ENCODE peak calls at places on chromosome 7, in eight cellular contexts. One of them, this sample, is unnamed.
A peak's percentile ranks its signal among the peaks of the same experiment; 100 is the strongest.

GRCh38 chr7:147296986-147297385 is 1180.4 kb downstream of the CNTNAP2 start:
- DNase-seq in body of pancreas: no peak
- DNase-seq in psoas muscle: no peak
- DNase-seq in CD8-positive, alpha-beta T cell: no peak
- DNase-seq in CD4-positive, alpha-beta memory T cell: no peak
- DNase-seq in CD4-positive, CD25-positive, alpha-beta regulatory T cell: no peak
- DNase-seq in brain microvascular endothelial cell: no peak
- DNase-seq in MG63: peak; percentile 1
- DNase-seq in this sample: no peak

GRCh38 chr7:33395340-33395739 is 266.0 kb downstream of the BBS9 start:
- DNase-seq in body of pancreas: no peak
- DNase-seq in psoas muscle: no peak
- DNase-seq in CD8-positive, alpha-beta T cell: no peak
- DNase-seq in CD4-positive, alpha-beta memory T cell: no peak
- DNase-seq in CD4-positive, CD25-positive, alpha-beta regulatory T cell: no peak
- DNase-seq in brain microvascular endothelial cell: no peak
- DNase-seq in MG63: no peak
- DNase-seq in this sample: no peak

GRCh38 chr7:114819629-114820362 is 102.1 kb upstream of the MDFIC start:
- DNase-seq in body of pancreas: no peak
- DNase-seq in psoas muscle: no peak
- DNase-seq in CD8-positive, alpha-beta T cell: no peak
- DNase-seq in CD4-positive, alpha-beta memory T cell: no peak
- DNase-seq in CD4-positive, CD25-positive, alpha-beta regulatory T cell: no peak
- DNase-seq in brain microvascular endothelial cell: peak; percentile 93
- DNase-seq in MG63: peak; percentile 41
- DNase-seq in this sample: peak; percentile 95

GRCh38 chr7:112254166-112254565 is 47.7 kb downstream of the ZNF277 start:
- DNase-seq in body of pancreas: no peak
- DNase-seq in psoas muscle: no peak
- DNase-seq in CD8-positive, alpha-beta T cell: no peak
- DNase-seq in CD4-positive, alpha-beta memory T cell: no peak
- DNase-seq in CD4-positive, CD25-positive, alpha-beta regulatory T cell: no peak
- DNase-seq in brain microvascular endothelial cell: no peak
- DNase-seq in MG63: no peak
- DNase-seq in this sample: no peak

GRCh38 chr7:94908204-94909022 is 1.0 kb downstream of the PPP1R9A start:
- DNase-seq in body of pancreas: peak; percentile 70
- DNase-seq in psoas muscle: peak; percentile 53
- DNase-seq in CD8-positive, alpha-beta T cell: no peak
- DNase-seq in CD4-positive, alpha-beta memory T cell: no peak
- DNase-seq in CD4-positive, CD25-positive, alpha-beta regulatory T cell: no peak
- DNase-seq in brain microvascular endothelial cell: no peak
- DNase-seq in MG63: peak; percentile 10
- DNase-seq in this sample: no peak

GRCh38 chr7:101486764-101487458 is 124.2 kb downstream of the COL26A1 start:
- DNase-seq in body of pancreas: no peak
- DNase-seq in psoas muscle: no peak
- DNase-seq in CD8-positive, alpha-beta T cell: no peak
- DNase-seq in CD4-positive, alpha-beta memory T cell: no peak
- DNase-seq in CD4-positive, CD25-positive, alpha-beta regulatory T cell: no peak
- DNase-seq in brain microvascular endothelial cell: no peak
- DNase-seq in MG63: no peak
- DNase-seq in this sample: no peak

GRCh38 chr7:44244282-44244681 is 43.5 kb downstream of the YKT6 start:
- DNase-seq in body of pancreas: peak; percentile 30
- DNase-seq in psoas muscle: no peak
- DNase-seq in CD8-positive, alpha-beta T cell: peak; percentile 4
- DNase-seq in CD4-positive, alpha-beta memory T cell: no peak
- DNase-seq in CD4-positive, CD25-positive, alpha-beta regulatory T cell: no peak
- DNase-seq in brain microvascular endothelial cell: no peak
- DNase-seq in MG63: no peak
- DNase-seq in this sample: no peak

GRCh38 chr7:55550010-55550409 is 22.3 kb downstream of the VOPP1 start:
- DNase-seq in body of pancreas: peak; percentile 87
- DNase-seq in psoas muscle: no peak
- DNase-seq in CD8-positive, alpha-beta T cell: no peak
- DNase-seq in CD4-positive, alpha-beta memory T cell: no peak
- DNase-seq in CD4-positive, CD25-positive, alpha-beta regulatory T cell: no peak
- DNase-seq in brain microvascular endothelial cell: no peak
- DNase-seq in MG63: no peak
- DNase-seq in this sample: no peak

GRCh38 chr7:100190059-100190711 is 12.5 kb downstream of the STAG3 start:
- DNase-seq in body of pancreas: no peak
- DNase-seq in psoas muscle: no peak
- DNase-seq in CD8-positive, alpha-beta T cell: no peak
- DNase-seq in CD4-positive, alpha-beta memory T cell: peak; percentile 56
- DNase-seq in CD4-positive, CD25-positive, alpha-beta regulatory T cell: no peak
- DNase-seq in brain microvascular endothelial cell: peak; percentile 20
- DNase-seq in MG63: no peak
- DNase-seq in this sample: peak; percentile 11

GRCh38 chr7:1907751-1908365 is 237.8 kb downstream of the ELFN1 start:
- DNase-seq in body of pancreas: no peak
- DNase-seq in psoas muscle: peak; percentile 41
- DNase-seq in CD8-positive, alpha-beta T cell: no peak
- DNase-seq in CD4-positive, alpha-beta memory T cell: no peak
- DNase-seq in CD4-positive, CD25-positive, alpha-beta regulatory T cell: no peak
- DNase-seq in brain microvascular endothelial cell: no peak
- DNase-seq in MG63: no peak
- DNase-seq in this sample: no peak

GRCh38 chr7:67625257-67625713 is 628.7 kb downstream of the TYW1 start:
- DNase-seq in body of pancreas: peak; percentile 69
- DNase-seq in psoas muscle: peak; percentile 87
- DNase-seq in CD8-positive, alpha-beta T cell: no peak
- DNase-seq in CD4-positive, alpha-beta memory T cell: peak; percentile 3
- DNase-seq in CD4-positive, CD25-positive, alpha-beta regulatory T cell: no peak
- DNase-seq in brain microvascular endothelial cell: peak; percentile 24
- DNase-seq in MG63: peak; percentile 71
- DNase-seq in this sample: no peak

GRCh38 chr7:92306153-92306552 is 60.4 kb downstream of the ANKIB1 start:
- DNase-seq in body of pancreas: no peak
- DNase-seq in psoas muscle: no peak
- DNase-seq in CD8-positive, alpha-beta T cell: no peak
- DNase-seq in CD4-positive, alpha-beta memory T cell: no peak
- DNase-seq in CD4-positive, CD25-positive, alpha-beta regulatory T cell: no peak
- DNase-seq in brain microvascular endothelial cell: no peak
- DNase-seq in MG63: no peak
- DNase-seq in this sample: no peak

GRCh38 chr7:55254242-55254595 is 110.9 kb upstream of the LANCL2 start:
- DNase-seq in body of pancreas: no peak
- DNase-seq in psoas muscle: no peak
- DNase-seq in CD8-positive, alpha-beta T cell: no peak
- DNase-seq in CD4-positive, alpha-beta memory T cell: no peak
- DNase-seq in CD4-positive, CD25-positive, alpha-beta regulatory T cell: no peak
- DNase-seq in brain microvascular endothelial cell: no peak
- DNase-seq in MG63: no peak
- DNase-seq in this sample: no peak

GRCh38 chr7:82020076-82020475 is 250.2 kb upstream of the HGF start:
- DNase-seq in body of pancreas: no peak
- DNase-seq in psoas muscle: no peak
- DNase-seq in CD8-positive, alpha-beta T cell: no peak
- DNase-seq in CD4-positive, alpha-beta memory T cell: no peak
- DNase-seq in CD4-positive, CD25-positive, alpha-beta regulatory T cell: no peak
- DNase-seq in brain microvascular endothelial cell: no peak
- DNase-seq in MG63: no peak
- DNase-seq in this sample: no peak

GRCh38 chr7:142939226-142939910 is at the start of gene LLCFC1:
- DNase-seq in body of pancreas: peak; percentile 34
- DNase-seq in psoas muscle: no peak
- DNase-seq in CD8-positive, alpha-beta T cell: no peak
- DNase-seq in CD4-positive, alpha-beta memory T cell: no peak
- DNase-seq in CD4-positive, CD25-positive, alpha-beta regulatory T cell: no peak
- DNase-seq in brain microvascular endothelial cell: no peak
- DNase-seq in MG63: no peak
- DNase-seq in this sample: no peak

GRCh38 chr7:104482362-104483042 is 154.1 kb downstream of the LHFPL3 start:
- DNase-seq in body of pancreas: peak; percentile 93
- DNase-seq in psoas muscle: no peak
- DNase-seq in CD8-positive, alpha-beta T cell: no peak
- DNase-seq in CD4-positive, alpha-beta memory T cell: no peak
- DNase-seq in CD4-positive, CD25-positive, alpha-beta regulatory T cell: no peak
- DNase-seq in brain microvascular endothelial cell: no peak
- DNase-seq in MG63: no peak
- DNase-seq in this sample: no peak

GRCh38 chr7:158329686-158330085 is 257.9 kb downstream of the PTPRN2 start:
- DNase-seq in body of pancreas: no peak
- DNase-seq in psoas muscle: no peak
- DNase-seq in CD8-positive, alpha-beta T cell: no peak
- DNase-seq in CD4-positive, alpha-beta memory T cell: no peak
- DNase-seq in CD4-positive, CD25-positive, alpha-beta regulatory T cell: no peak
- DNase-seq in brain microvascular endothelial cell: no peak
- DNase-seq in MG63: no peak
- DNase-seq in this sample: no peak

GRCh38 chr7:127872122-127872521 is 159.1 kb downstream of the LRRC4 start:
- DNase-seq in body of pancreas: no peak
- DNase-seq in psoas muscle: no peak
- DNase-seq in CD8-positive, alpha-beta T cell: no peak
- DNase-seq in CD4-positive, alpha-beta memory T cell: no peak
- DNase-seq in CD4-positive, CD25-positive, alpha-beta regulatory T cell: no peak
- DNase-seq in brain microvascular endothelial cell: no peak
- DNase-seq in MG63: no peak
- DNase-seq in this sample: no peak

GRCh38 chr7:85464042-85464651 is 277.3 kb upstream of the SEMA3D start:
- DNase-seq in body of pancreas: no peak
- DNase-seq in psoas muscle: no peak
- DNase-seq in CD8-positive, alpha-beta T cell: no peak
- DNase-seq in CD4-positive, alpha-beta memory T cell: no peak
- DNase-seq in CD4-positive, CD25-positive, alpha-beta regulatory T cell: no peak
- DNase-seq in brain microvascular endothelial cell: no peak
- DNase-seq in MG63: no peak
- DNase-seq in this sample: no peak

GRCh38 chr7:47428052-47428779 is 153.7 kb downstream of the TNS3 start:
- DNase-seq in body of pancreas: no peak
- DNase-seq in psoas muscle: no peak
- DNase-seq in CD8-positive, alpha-beta T cell: no peak
- DNase-seq in CD4-positive, alpha-beta memory T cell: no peak
- DNase-seq in CD4-positive, CD25-positive, alpha-beta regulatory T cell: no peak
- DNase-seq in brain microvascular endothelial cell: no peak
- DNase-seq in MG63: no peak
- DNase-seq in this sample: no peak

GRCh38 chr7:151251328-151251925 is 2.9 kb upstream of the SMARCD3 start:
- DNase-seq in body of pancreas: no peak
- DNase-seq in psoas muscle: peak; percentile 84
- DNase-seq in CD8-positive, alpha-beta T cell: no peak
- DNase-seq in CD4-positive, alpha-beta memory T cell: no peak
- DNase-seq in CD4-positive, CD25-positive, alpha-beta regulatory T cell: no peak
- DNase-seq in brain microvascular endothelial cell: peak; percentile 33
- DNase-seq in MG63: peak; percentile 49
- DNase-seq in this sample: no peak

GRCh38 chr7:22726345-22726848 is 603 bp upstream of the IL6 start:
- DNase-seq in body of pancreas: peak; percentile 51
- DNase-seq in psoas muscle: peak; percentile 72
- DNase-seq in CD8-positive, alpha-beta T cell: peak; percentile 15
- DNase-seq in CD4-positive, alpha-beta memory T cell: peak; percentile 54
- DNase-seq in CD4-positive, CD25-positive, alpha-beta regulatory T cell: peak; percentile 5
- DNase-seq in brain microvascular endothelial cell: peak; percentile 85
- DNase-seq in MG63: peak; percentile 64
- DNase-seq in this sample: peak; percentile 27
- H3K4me3 ChIP-seq in body of pancreas: no peak overlapping the region
- H3K4me3 ChIP-seq in psoas muscle: peak overlapping the region; percentile 60
- H3K4me3 ChIP-seq in CD8-positive, alpha-beta T cell: no peak overlapping the region
- H3K4me3 ChIP-seq in CD4-positive, alpha-beta memory T cell: no peak overlapping the region
- H3K4me3 ChIP-seq in CD4-positive, CD25-positive, alpha-beta regulatory T cell: no peak overlapping the region
- H3K4me3 ChIP-seq in brain microvascular endothelial cell: peak overlapping the region; percentile 75
- H3K4me3 ChIP-seq in MG63: peak overlapping the region; percentile 49
- H3K4me3 ChIP-seq in this sample: no peak overlapping the region

GRCh38 chr7:130877676-130878305 is 143.8 kb upstream of the KLF14 start:
- DNase-seq in body of pancreas: no peak
- DNase-seq in psoas muscle: no peak
- DNase-seq in CD8-positive, alpha-beta T cell: no peak
- DNase-seq in CD4-positive, alpha-beta memory T cell: no peak
- DNase-seq in CD4-positive, CD25-positive, alpha-beta regulatory T cell: no peak
- DNase-seq in brain microvascular endothelial cell: no peak
- DNase-seq in MG63: no peak
- DNase-seq in this sample: no peak

GRCh38 chr7:130879191-130879590 is 145.2 kb upstream of the KLF14 start:
- DNase-seq in body of pancreas: no peak
- DNase-seq in psoas muscle: no peak
- DNase-seq in CD8-positive, alpha-beta T cell: no peak
- DNase-seq in CD4-positive, alpha-beta memory T cell: no peak
- DNase-seq in CD4-positive, CD25-positive, alpha-beta regulatory T cell: no peak
- DNase-seq in brain microvascular endothelial cell: no peak
- DNase-seq in MG63: no peak
- DNase-seq in this sample: no peak

GRCh38 chr7:130880668-130881067 is 146.7 kb upstream of the KLF14 start:
- DNase-seq in body of pancreas: no peak
- DNase-seq in psoas muscle: no peak
- DNase-seq in CD8-positive, alpha-beta T cell: no peak
- DNase-seq in CD4-positive, alpha-beta memory T cell: no peak
- DNase-seq in CD4-positive, CD25-positive, alpha-beta regulatory T cell: no peak
- DNase-seq in brain microvascular endothelial cell: no peak
- DNase-seq in MG63: no peak
- DNase-seq in this sample: no peak

GRCh38 chr7:130877236-130877635 is 143.2 kb upstream of the KLF14 start:
- DNase-seq in body of pancreas: no peak
- DNase-seq in psoas muscle: no peak
- DNase-seq in CD8-positive, alpha-beta T cell: no peak
- DNase-seq in CD4-positive, alpha-beta memory T cell: no peak
- DNase-seq in CD4-positive, CD25-positive, alpha-beta regulatory T cell: no peak
- DNase-seq in brain microvascular endothelial cell: no peak
- DNase-seq in MG63: no peak
- DNase-seq in this sample: no peak

GRCh38 chr7:130878785-130879184 is 144.8 kb upstream of the KLF14 start:
- DNase-seq in body of pancreas: no peak
- DNase-seq in psoas muscle: no peak
- DNase-seq in CD8-positive, alpha-beta T cell: no peak
- DNase-seq in CD4-positive, alpha-beta memory T cell: no peak
- DNase-seq in CD4-positive, CD25-positive, alpha-beta regulatory T cell: no peak
- DNase-seq in brain microvascular endothelial cell: no peak
- DNase-seq in MG63: no peak
- DNase-seq in this sample: no peak
- H3K36me3 ChIP-seq in body of pancreas: no peaks in the 10 kb centered on the region
- H3K36me3 ChIP-seq in psoas muscle: peaks cover 100% of the 10 kb centered on the region
- H3K36me3 ChIP-seq in CD8-positive, alpha-beta T cell: peaks cover 42% of the 10 kb centered on the region
- H3K36me3 ChIP-seq in CD4-positive, alpha-beta memory T cell: peaks cover 63% of the 10 kb centered on the region
- H3K36me3 ChIP-seq in CD4-positive, CD25-positive, alpha-beta regulatory T cell: peaks cover 88% of the 10 kb centered on the region
- H3K36me3 ChIP-seq in brain microvascular endothelial cell: peaks cover 79% of the 10 kb centered on the region
- H3K36me3 ChIP-seq in MG63: peaks cover 79% of the 10 kb centered on the region
- H3K36me3 ChIP-seq in this sample: peaks cover 25% of the 10 kb centered on the region

DNA sequence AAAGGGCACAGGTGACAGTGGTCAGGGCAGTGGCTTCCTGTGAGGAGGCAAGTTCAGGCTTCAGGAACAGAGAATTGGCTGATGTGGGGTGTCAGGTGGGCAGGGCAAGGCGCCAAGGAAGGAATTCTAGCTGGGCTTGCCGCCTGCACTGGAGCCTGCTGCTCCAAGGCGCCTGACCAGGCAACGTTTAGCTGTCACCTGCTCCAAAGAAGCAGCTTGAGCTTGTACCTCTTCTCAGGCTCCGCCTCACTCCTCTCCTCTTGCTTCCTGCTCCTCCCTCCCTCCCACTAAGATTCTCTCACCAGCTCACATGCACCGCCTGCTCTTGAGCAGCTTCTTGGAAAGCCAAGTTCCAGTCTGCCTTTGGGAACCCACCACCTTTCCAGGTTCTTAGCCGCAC is 187.4 kb upstream of the GRB10 start:
- DNase-seq in body of pancreas: peak; percentile 97
- DNase-seq in psoas muscle: no peak
- DNase-seq in CD8-positive, alpha-beta T cell: no peak
- DNase-seq in CD4-positive, alpha-beta memory T cell: no peak
- DNase-seq in CD4-positive, CD25-positive, alpha-beta regulatory T cell: no peak
- DNase-seq in brain microvascular endothelial cell: no peak
- DNase-seq in MG63: no peak
- DNase-seq in this sample: no peak
- H3K27me3 ChIP-seq in body of pancreas: no peaks in the 10 kb centered on the region
- H3K27me3 ChIP-seq in psoas muscle: no peaks in the 10 kb centered on the region
- H3K27me3 ChIP-seq in CD8-positive, alpha-beta T cell: no peaks in the 10 kb centered on the region
- H3K27me3 ChIP-seq in CD4-positive, alpha-beta memory T cell: no peaks in the 10 kb centered on the region
- H3K27me3 ChIP-seq in CD4-positive, CD25-positive, alpha-beta regulatory T cell: no peaks in the 10 kb centered on the region
- H3K27me3 ChIP-seq in brain microvascular endothelial cell: no peaks in the 10 kb centered on the region
- H3K27me3 ChIP-seq in MG63: no peaks in the 10 kb centered on the region
- H3K27me3 ChIP-seq in this sample: peaks cover 8% of the 10 kb centered on the region

GRCh38 chr7:50315193-50315592 is 10.7 kb downstream of the IKZF1 start:
- DNase-seq in body of pancreas: no peak
- DNase-seq in psoas muscle: no peak
- DNase-seq in CD8-positive, alpha-beta T cell: no peak
- DNase-seq in CD4-positive, alpha-beta memory T cell: no peak
- DNase-seq in CD4-positive, CD25-positive, alpha-beta regulatory T cell: no peak
- DNase-seq in brain microvascular endothelial cell: no peak
- DNase-seq in MG63: no peak
- DNase-seq in this sample: no peak
- H3K4me3 ChIP-seq in body of pancreas: no peak overlapping the region
- H3K4me3 ChIP-seq in psoas muscle: no peak overlapping the region
- H3K4me3 ChIP-seq in CD8-positive, alpha-beta T cell: peak overlapping the region; percentile 52
- H3K4me3 ChIP-seq in CD4-positive, alpha-beta memory T cell: peak overlapping the region; percentile 33
- H3K4me3 ChIP-seq in CD4-positive, CD25-positive, alpha-beta regulatory T cell: peak overlapping the region; percentile 88
- H3K4me3 ChIP-seq in brain microvascular endothelial cell: no peak overlapping the region
- H3K4me3 ChIP-seq in MG63: no peak overlapping the region
- H3K4me3 ChIP-seq in this sample: no peak overlapping the region

This sample was measured in BJ.